ENCODE peak calls at places on chromosomes 5 and 9, in five cellular contexts. E, X, G, V and K are unnamed samples.

GRCh38 chr5:7794823-7795222 is 56.1 kb downstream of the CFAP90 start:
- DNase-seq in E (no peak), V (no peak), X (no peak), G (no peak), K (no peak)

GRCh38 chr5:128062172-128062746 is 21.3 kb upstream of the SLC12A2 start:
- DNase-seq in X (no peak), V (no peak), E (no peak), G (no peak), K (peak; percentile 25)

GRCh38 chr5:127909078-127909477 is 174.5 kb upstream of the SLC12A2 start:
- DNase-seq in G (no peak), X (no peak), E (no peak), V (peak; percentile 11), K (peak; percentile 29)

GRCh38 chr5:134510970-134511795 is 14.3 kb upstream of the JADE2 start:
- DNase-seq in V (no peak), E (no peak), G (peak; percentile 51), X (no peak), K (peak; percentile 89)

GRCh38 chr5:152349683-152350526 is 55.2 kb downstream of the NMUR2 start:
- DNase-seq in G (no peak), E (peak; percentile 30), V (peak; percentile 20), X (no peak), K (no peak)

GRCh38 chr5:96775050-96775449 is 32.7 kb downstream of the ERAP1 start:
- DNase-seq in G (no peak), V (no peak), X (no peak), E (no peak), K (no peak)

GRCh38 chr9:87751869-87752268 is 25.9 kb downstream of the CTSL start:
- DNase-seq in V (no peak), X (no peak), G (no peak), E (no peak), K (no peak)

GRCh38 chr9:131609116-131609830 is 64.0 kb downstream of the PRRT1B start:
- DNase-seq in G (no peak), E (peak; percentile 70), X (no peak), V (no peak), K (no peak)

GRCh38 chr5:169626779-169627178 is 10.3 kb upstream of the DOCK2 start:
- DNase-seq in E (no peak), X (no peak), V (no peak), G (no peak), K (peak; percentile 93)

GRCh38 chr5:126597156-126597555 is 2.1 kb upstream of the ALDH7A1 start:
- DNase-seq in V (no peak), X (no peak), E (no peak), G (no peak), K (peak; percentile 67)

GRCh38 chr5:9437741-9438240 is 108.1 kb downstream of the SEMA5A start:
- DNase-seq in X (no peak), G (no peak), V (no peak), E (no peak), K (peak; percentile 98)

GRCh38 chr9:133104718-133105460 is 16.2 kb downstream of the RALGDS start:
- DNase-seq in G (no peak), X (no peak), V (no peak), E (peak; percentile 10), K (no peak)

GRCh38 chr5:167643616-167644015 is 647.8 kb upstream of the WWC1 start:
- DNase-seq in X (no peak), V (no peak), E (no peak), G (no peak), K (no peak)

GRCh38 chr9:138051586-138052321 is 174.2 kb downstream of the CACNA1B start:
- DNase-seq in G (peak; percentile 37), E (no peak), V (no peak), X (no peak), K (no peak)

GRCh38 chr5:143495124-143495523 is 91.6 kb upstream of the NR3C1 start:
- DNase-seq in G (no peak), V (no peak), E (no peak), X (no peak), K (no peak)

GRCh38 chr9:3848445-3849114 is 322.8 kb upstream of the RFX3 start:
- DNase-seq in G (no peak), X (no peak), V (peak; percentile 68), E (no peak), K (peak; percentile 42)

GRCh38 chr5:86570427-86571083 is 47.2 kb upstream of the COX7C start:
- DNase-seq in X (no peak), E (no peak), G (no peak), V (no peak), K (no peak)

GRCh38 chr9:98558575-98558974 is 150.2 kb downstream of the GABBR2 start:
- DNase-seq in E (no peak), V (no peak), X (no peak), G (no peak), K (peak; percentile 35)

GRCh38 chr9:33619666-33620404 is 95.8 kb downstream of the ANKRD18B start:
- DNase-seq in V (no peak), E (no peak), X (no peak), G (no peak), K (peak; percentile 69)

GRCh38 chr9:135488527-135488926 is 8.9 kb downstream of the PPP1R26 start:
- DNase-seq in V (no peak), X (no peak), G (no peak), E (no peak), K (no peak)

GRCh38 chr5:7080501-7080900 is 315.4 kb upstream of the ADCY2 start:
- DNase-seq in E (no peak), V (no peak), G (no peak), X (no peak), K (no peak)

GRCh38 chr5:16412556-16412955 is 53.0 kb downstream of the ZNF622 start:
- DNase-seq in X (no peak), V (no peak), E (no peak), G (no peak), K (no peak)

GRCh38 chr5:14734382-14734781 is 69.9 kb downstream of the OTULIN start:
- DNase-seq in G (no peak), X (no peak), E (no peak), V (no peak), K (no peak)

GRCh38 chr5:137617806-137618205 is 118.1 kb downstream of the KLHL3 start:
- DNase-seq in E (no peak), X (no peak), V (no peak), G (no peak), K (peak; percentile 61)

GRCh38 chr9:96219615-96220257 is 82.2 kb downstream of the HSD17B3 start:
- DNase-seq in E (peak; percentile 68), X (no peak), G (no peak), V (no peak), K (no peak)